ENCODE peak calls at places on chromosomes 1 and 21, in six cellular contexts. X is A549, P is WERI-Rb-1, Z is kidney, N is heart right ventricle, G is AG10803. V is an unnamed sample.

GRCh38 chr1:4710592-4711190 is 56.3 kb downstream of the AJAP1 start:
- DNase-seq in X (no peak), P (no peak), Z (no peak), N (no peak), G (no peak), V (no peak)

GRCh38 chr1:46131727-46132528 is 501 bp downstream of the PIK3R3 start:
- DNase-seq in X (no peak), P (no peak), Z (no peak), N (no peak), G (no peak), V (peak)

GRCh38 chr21:39628380-39628779 is 15.6 kb downstream of the B3GALT5 start:
- DNase-seq in X (no peak), P (no peak), Z (no peak), N (no peak), G (no peak), V (no peak)

GRCh38 chr21:43707462-43707861 is 11.5 kb upstream of the PDXK start:
- DNase-seq in X (no peak), P (no peak), Z (peak), N (no peak), G (no peak), V (no peak)

GRCh38 chr1:179090522-179090921 is 8.7 kb downstream of the TOR3A start:
- DNase-seq in X (no peak), P (no peak), Z (no peak), N (peak), G (peak), V (no peak)

GRCh38 chr1:225845097-225845496 is 35.2 kb downstream of the EPHX1 start:
- DNase-seq in X (no peak), P (no peak), Z (peak), N (no peak), G (no peak), V (no peak)

GRCh38 chr1:63322248-63322943 is at the start of gene FOXD3:
- DNase-seq in X (peak), P (peak), Z (peak), N (peak), G (peak), V (peak)

GRCh38 chr1:160398823-160399222 is 1.5 kb upstream of the VANGL2 start:
- DNase-seq in X (no peak), P (no peak), Z (no peak), N (no peak), G (no peak), V (no peak)

GRCh38 chr1:54476231-54477109 is 70.3 kb upstream of the SSBP3 start:
- DNase-seq in X (no peak), P (no peak), Z (no peak), N (no peak), G (no peak), V (peak)

GRCh38 chr1:161305872-161306519 is 3.8 kb downstream of the MPZ start:
- DNase-seq in X (no peak), P (peak), Z (peak), N (peak), G (peak), V (peak)

GRCh38 chr1:44050261-44050660 is 19.0 kb upstream of the SLC6A9 start:
- DNase-seq in X (no peak), P (no peak), Z (no peak), N (no peak), G (no peak), V (peak)

GRCh38 chr1:44101356-44101755 is 17.3 kb upstream of the KLF17 start:
- DNase-seq in X (no peak), P (no peak), Z (no peak), N (no peak), G (no peak), V (peak)

GRCh38 chr1:234610061-234610581 is at the start of gene IRF2BP2:
- DNase-seq in X (peak), P (peak), Z (peak), N (peak), G (peak), V (peak)

GRCh38 chr1:228339766-228340685 is 66.6 kb downstream of the TRIM11 start:
- DNase-seq in X (no peak), P (peak), Z (peak), N (peak), G (no peak), V (no peak)

GRCh38 chr1:87686671-87687070 is 358.0 kb downstream of the LMO4 start:
- DNase-seq in X (no peak), P (no peak), Z (no peak), N (no peak), G (no peak), V (no peak)

GRCh38 chr1:200445213-200445612 is 35.4 kb upstream of the ZNF281 start:
- DNase-seq in X (no peak), P (no peak), Z (no peak), N (no peak), G (peak), V (no peak)

GRCh38 chr1:19315378-19316206 is 3.5 kb downstream of the SLC66A1 start:
- DNase-seq in X (no peak), P (peak), Z (no peak), N (no peak), G (peak), V (peak)

GRCh38 chr1:243438815-243439214 is 183.0 kb downstream of the SDCCAG8 start:
- DNase-seq in X (no peak), P (no peak), Z (no peak), N (no peak), G (no peak), V (peak)

GRCh38 chr1:226479432-226479831 is 69.1 kb upstream of the STUM start:
- DNase-seq in X (no peak), P (no peak), Z (no peak), N (no peak), G (no peak), V (no peak)

GRCh38 chr21:31781737-31782136 is 49.8 kb upstream of the SCAF4 start:
- DNase-seq in X (no peak), P (no peak), Z (no peak), N (no peak), G (peak), V (peak)

GRCh38 chr21:31788581-31788980 is 56.7 kb upstream of the SCAF4 start:
- DNase-seq in X (no peak), P (no peak), Z (no peak), N (no peak), G (no peak), V (no peak)

GRCh38 chr21:31780944-31781343 is 49.0 kb upstream of the SCAF4 start:
- DNase-seq in X (no peak), P (no peak), Z (no peak), N (no peak), G (no peak), V (no peak)

GRCh38 chr21:31786164-31786920 is 54.4 kb upstream of the SCAF4 start:
- DNase-seq in X (no peak), P (no peak), Z (no peak), N (no peak), G (no peak), V (no peak)
- TF ChIP-seq CTCF in X (no peak), P (no peak), Z (no peak), N (no peak), G (no peak), V (no peak)

GRCh38 chr1:156579472-156579871 is at the start of gene TTC24:
- DNase-seq in X (no peak), P (peak), Z (no peak), N (no peak), G (no peak), V (no peak)

GRCh38 chr1:156584813-156585212 is 5.3 kb downstream of the TTC24 start:
- DNase-seq in X (peak), P (peak), Z (no peak), N (no peak), G (no peak), V (no peak)

GRCh38 chr1:156583821-156584622 is 4.5 kb downstream of the TTC24 start:
- DNase-seq in X (peak), P (peak), Z (no peak), N (no peak), G (peak), V (peak)

GRCh38 chr1:156581661-156582387 is 2.3 kb downstream of the TTC24 start:
- DNase-seq in X (no peak), P (no peak), Z (no peak), N (no peak), G (no peak), V (no peak)

DNA sequence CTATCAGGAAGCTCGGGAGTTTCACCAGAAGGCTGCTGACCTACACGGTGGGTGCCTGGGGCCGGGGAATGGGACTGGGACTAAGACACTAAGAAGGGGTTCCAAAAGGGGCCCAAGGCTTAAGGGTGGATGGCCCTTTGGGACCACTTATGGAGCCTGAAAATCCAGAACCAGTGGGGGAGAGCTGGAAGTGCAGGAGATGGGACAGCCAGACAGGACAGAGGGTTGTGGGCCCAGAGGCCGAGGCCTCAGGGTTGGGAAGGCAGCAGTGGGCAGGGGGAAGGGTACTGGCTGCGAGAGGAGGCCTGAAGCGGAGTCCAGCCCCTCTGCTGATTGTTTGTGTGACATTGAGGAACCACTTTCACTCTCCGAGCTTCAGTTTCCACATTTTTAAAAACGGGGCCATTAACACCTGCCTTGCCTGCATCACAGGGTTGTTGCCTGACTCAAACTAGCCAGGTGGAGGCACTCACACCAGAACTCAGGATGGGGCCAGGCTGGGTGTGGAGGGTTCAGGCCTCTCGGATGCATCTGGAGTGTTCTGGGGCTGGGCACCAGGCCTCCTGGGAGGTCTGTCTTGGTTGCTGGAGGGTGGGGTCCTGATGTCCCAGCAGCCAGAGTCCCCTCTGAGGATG is 3.0 kb downstream of the TTC24 start:
- DNase-seq in X (no peak), P (no peak), Z (no peak), N (no peak), G (no peak), V (no peak)
- TF ChIP-seq CTCF in X (no peak), P (no peak), Z (no peak), N (no peak), G (no peak), V (no peak)

DNA sequence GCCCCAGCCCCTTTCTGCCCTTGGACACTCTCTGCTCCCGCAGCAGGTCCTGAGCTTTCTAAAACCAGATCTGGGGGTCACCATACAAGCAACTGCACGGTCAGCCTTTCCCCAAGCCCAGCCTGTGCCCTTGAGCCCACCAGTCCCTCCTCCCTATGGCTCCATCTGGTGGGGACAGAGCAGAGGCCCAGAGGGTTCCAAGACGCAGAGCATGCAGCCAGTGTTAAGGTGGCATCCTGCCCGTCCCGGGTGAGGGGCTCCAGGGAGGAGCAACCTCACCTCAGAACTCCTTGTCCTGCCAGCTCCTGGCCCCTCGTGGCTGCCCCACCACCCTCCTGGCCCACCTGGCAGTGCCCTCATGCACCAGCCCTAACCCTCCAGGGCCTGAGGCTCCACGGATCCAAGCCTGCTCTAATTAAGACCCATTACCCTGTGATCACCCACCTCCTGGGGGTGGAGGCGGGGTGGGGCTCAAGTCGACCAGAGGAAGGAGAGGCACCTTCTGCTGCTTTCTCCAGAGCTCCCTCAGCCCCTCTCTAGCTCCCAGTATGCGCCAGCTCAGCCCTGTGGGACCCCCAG is 8.5 kb downstream of the CHD5 start:
- DNase-seq in X (peak), P (peak), Z (peak), N (no peak), G (peak), V (no peak)
- TF ChIP-seq CTCF in X (peak), P (peak), Z (no peak), N (no peak), G (peak), V (peak)

GRCh38 chr1:169163059-169163458 is 56.6 kb downstream of the ATP1B1 start:
- DNase-seq in X (no peak), P (no peak), Z (no peak), N (no peak), G (no peak), V (peak)
- TF ChIP-seq CTCF in X (no peak), P (no peak), Z (no peak), N (no peak), G (no peak), V (no peak)

DNA sequence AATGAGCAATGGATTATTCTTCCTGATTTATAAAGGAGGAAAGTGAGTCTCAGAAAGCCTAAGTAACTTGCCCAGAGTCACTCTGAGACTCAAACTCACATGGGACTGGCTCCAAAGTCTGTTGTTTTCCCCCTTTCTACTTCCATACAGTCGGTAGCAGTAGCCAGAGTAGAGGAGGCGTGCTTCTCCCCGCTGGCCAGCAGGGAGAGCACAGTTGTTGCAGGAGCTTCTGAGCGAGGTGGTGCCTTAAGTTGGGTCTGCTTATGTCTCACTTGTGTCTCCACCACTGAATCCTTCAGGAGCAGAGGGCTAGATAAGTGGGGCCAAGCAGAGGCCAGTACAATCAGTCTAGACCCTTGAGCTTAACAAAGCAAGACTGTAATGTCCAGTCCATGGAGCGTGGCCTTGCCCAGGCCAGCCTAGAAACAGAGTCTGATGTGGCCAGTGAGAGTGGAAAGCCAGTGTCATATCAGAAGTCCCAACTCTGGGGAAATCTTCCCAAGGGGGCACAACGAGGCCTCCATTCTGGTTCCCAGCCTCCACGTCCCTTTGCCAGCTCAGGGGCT is 181.9 kb downstream of the ZSCAN20 start:
- DNase-seq in X (no peak), P (no peak), Z (no peak), N (no peak), G (peak), V (peak)
- TF ChIP-seq CTCF in X (no peak), P (peak), Z (peak), N (no peak), G (peak), V (peak)

GRCh38 chr21:32426592-32427051 is 14.1 kb downstream of the EVA1C start:
- DNase-seq in X (no peak), P (no peak), Z (no peak), N (no peak), G (peak), V (peak)

GRCh38 chr21:32426066-32426465 is 13.6 kb downstream of the EVA1C start:
- DNase-seq in X (no peak), P (no peak), Z (no peak), N (no peak), G (no peak), V (no peak)

GRCh38 chr21:32424674-32425073 is 12.2 kb downstream of the EVA1C start:
- DNase-seq in X (no peak), P (no peak), Z (no peak), N (no peak), G (no peak), V (no peak)

GRCh38 chr21:32423846-32424535 is 11.5 kb downstream of the EVA1C start:
- DNase-seq in X (no peak), P (no peak), Z (no peak), N (no peak), G (no peak), V (no peak)

GRCh38 chr21:32425628-32426027 is 13.1 kb downstream of the EVA1C start:
- DNase-seq in X (no peak), P (no peak), Z (no peak), N (no peak), G (no peak), V (no peak)
- TF ChIP-seq CTCF in X (no peak), P (peak), Z (no peak), N (no peak), G (no peak), V (no peak)

DNA sequence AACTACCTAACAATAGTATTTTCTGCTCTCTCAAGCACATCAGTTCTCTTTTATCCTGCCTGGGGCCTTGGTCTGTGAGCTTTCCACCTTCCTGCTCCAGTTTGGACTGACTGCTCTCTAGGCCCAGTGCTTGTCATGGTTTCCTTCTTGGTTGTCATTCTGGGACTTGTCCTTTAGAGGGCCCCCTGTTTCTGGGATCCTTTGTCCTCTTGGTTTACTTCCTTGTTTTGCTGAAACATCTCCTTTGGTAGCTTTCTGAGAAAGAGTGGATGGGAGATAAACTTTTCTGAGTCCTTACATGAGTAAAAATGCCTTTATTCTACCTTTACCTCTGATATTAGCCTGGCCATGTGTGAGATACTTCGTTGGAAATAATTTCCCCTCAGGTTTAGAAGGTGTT is 4.7 kb downstream of the SLC1A7 start:
- DNase-seq in X (no peak), P (no peak), Z (no peak), N (no peak), G (no peak), V (no peak)
- TF ChIP-seq CTCF in X (no peak), P (peak), Z (no peak), N (no peak), G (no peak), V (no peak)